ENCODE peak calls at places on chromosomes 16 and 17, in ten cellular contexts. E, D, L, Z, N, R, Q, V, H and G are unnamed samples.

GRCh38 chr17:48150107-48150463 is 42.5 kb downstream of the SNX11 start:
- DNase-seq in E (no peak), D (no peak), L (no peak), Z (no peak), N (no peak), R (no peak), Q (no peak), V (no peak), H (no peak), G (no peak)

GRCh38 chr17:40349477-40350409 is 14.8 kb downstream of the GJD3 start:
- DNase-seq in E (peak; percentile 44), D (no peak), L (no peak), Z (peak; percentile 70), N (peak; percentile 98), R (no peak), Q (no peak), V (no peak), H (no peak), G (peak; percentile 82)

GRCh38 chr16:67649494-67649931 is 4.6 kb downstream of the CARMIL2 start:
- DNase-seq in E (no peak), D (no peak), L (no peak), Z (no peak), N (no peak), R (no peak), Q (no peak), V (no peak), H (no peak), G (no peak)

GRCh38 chr16:4206680-4207079 is 35.2 kb downstream of the SRL start:
- DNase-seq in E (no peak), D (no peak), L (no peak), Z (no peak), N (no peak), R (no peak), Q (no peak), V (no peak), H (no peak), G (no peak)

GRCh38 chr17:1039511-1040215 is 42.7 kb downstream of the TIMM22 start:
- DNase-seq in E (peak; percentile 78), D (peak; percentile 41), L (no peak), Z (peak; percentile 83), N (no peak), R (no peak), Q (peak; percentile 11), V (no peak), H (no peak), G (no peak)

GRCh38 chr17:73292031-73292531 is 19.7 kb downstream of the CDC42EP4 start:
- DNase-seq in E (peak; percentile 65), D (peak; percentile 55), L (no peak), Z (peak; percentile 75), N (peak; percentile 69), R (peak; percentile 74), Q (peak; percentile 75), V (no peak), H (peak; percentile 82), G (peak; percentile 57)

GRCh38 chr17:35856603-35857002 is 12.1 kb downstream of the HEATR9 start:
- DNase-seq in E (no peak), D (no peak), L (no peak), Z (no peak), N (no peak), R (no peak), Q (no peak), V (no peak), H (no peak), G (no peak)

GRCh38 chr17:31788956-31789355 is 70.1 kb downstream of the COPRS start:
- DNase-seq in E (no peak), D (no peak), L (peak; percentile 28), Z (no peak), N (no peak), R (no peak), Q (no peak), V (peak; percentile 24), H (no peak), G (peak; percentile 21)

GRCh38 chr17:28946239-28946638 is 5.1 kb downstream of the PHF12 start:
- DNase-seq in E (no peak), D (no peak), L (no peak), Z (no peak), N (no peak), R (peak; percentile 49), Q (peak; percentile 62), V (no peak), H (peak; percentile 92), G (peak; percentile 85)

GRCh38 chr17:28949185-28950016 is 1.9 kb downstream of the PHF12 start:
- DNase-seq in E (peak; percentile 72), D (peak; percentile 79), L (no peak), Z (peak; percentile 65), N (peak; percentile 32), R (no peak), Q (peak; percentile 51), V (no peak), H (peak; percentile 64), G (peak; percentile 56)

GRCh38 chr17:28948873-28949184 is 2.5 kb downstream of the PHF12 start:
- DNase-seq in E (no peak), D (no peak), L (no peak), Z (no peak), N (no peak), R (no peak), Q (peak; percentile 60), V (no peak), H (peak; percentile 57), G (no peak)

GRCh38 chr17:28948342-28948741 is 3.0 kb downstream of the PHF12 start:
- DNase-seq in E (no peak), D (no peak), L (no peak), Z (no peak), N (no peak), R (no peak), Q (no peak), V (no peak), H (no peak), G (no peak)

GRCh38 chr17:28947639-28948038 is 3.7 kb downstream of the PHF12 start:
- DNase-seq in E (no peak), D (no peak), L (no peak), Z (no peak), N (no peak), R (no peak), Q (no peak), V (no peak), H (no peak), G (no peak)
- H3K4me3 ChIP-seq in E (peak overlapping the region; percentile 87), D (peak overlapping the region; percentile 91), L (peak overlapping the region; percentile 89), Z (peak overlapping the region; percentile 90), N (no peak overlapping the region), R (no peak overlapping the region), Q (peak overlapping the region; percentile 2), V (peak overlapping the region; percentile 30), H (no peak overlapping the region), G (peak overlapping the region; percentile 88)

GRCh38 chr17:80991645-80992076 is at the start of gene CHMP6:
- DNase-seq in E (peak; percentile 85), D (peak; percentile 84), L (no peak), Z (peak; percentile 74), N (peak; percentile 19), R (no peak), Q (peak; percentile 72), V (peak; percentile 23), H (peak; percentile 78), G (peak; percentile 67)
- TF ChIP-seq CTCF in E (peak; percentile 29), D (no peak), L (no peak), Z (no peak), N (peak; percentile 20), R (no peak), Q (peak; percentile 12), V (no peak), H (no peak), G (peak; percentile 25)

GRCh38 chr17:60137731-60138130 is 12.0 kb upstream of the CA4 start:
- DNase-seq in E (no peak), D (no peak), L (no peak), Z (no peak), N (no peak), R (no peak), Q (no peak), V (no peak), H (no peak), G (no peak)

GRCh38 chr17:60138769-60139437 is 10.9 kb upstream of the CA4 start:
- DNase-seq in E (no peak), D (no peak), L (no peak), Z (no peak), N (no peak), R (no peak), Q (no peak), V (no peak), H (no peak), G (no peak)

GRCh38 chr17:60135160-60135950 is 14.4 kb upstream of the CA4 start:
- DNase-seq in E (peak; percentile 89), D (peak; percentile 87), L (peak; percentile 42), Z (peak; percentile 90), N (peak; percentile 83), R (peak; percentile 67), Q (peak; percentile 93), V (peak; percentile 72), H (peak; percentile 91), G (peak; percentile 87)

GRCh38 chr17:60134396-60135159 is 15.2 kb upstream of the CA4 start:
- DNase-seq in E (no peak), D (no peak), L (no peak), Z (peak; percentile 57), N (no peak), R (no peak), Q (peak; percentile 44), V (no peak), H (peak; percentile 36), G (peak; percentile 59)

DNA sequence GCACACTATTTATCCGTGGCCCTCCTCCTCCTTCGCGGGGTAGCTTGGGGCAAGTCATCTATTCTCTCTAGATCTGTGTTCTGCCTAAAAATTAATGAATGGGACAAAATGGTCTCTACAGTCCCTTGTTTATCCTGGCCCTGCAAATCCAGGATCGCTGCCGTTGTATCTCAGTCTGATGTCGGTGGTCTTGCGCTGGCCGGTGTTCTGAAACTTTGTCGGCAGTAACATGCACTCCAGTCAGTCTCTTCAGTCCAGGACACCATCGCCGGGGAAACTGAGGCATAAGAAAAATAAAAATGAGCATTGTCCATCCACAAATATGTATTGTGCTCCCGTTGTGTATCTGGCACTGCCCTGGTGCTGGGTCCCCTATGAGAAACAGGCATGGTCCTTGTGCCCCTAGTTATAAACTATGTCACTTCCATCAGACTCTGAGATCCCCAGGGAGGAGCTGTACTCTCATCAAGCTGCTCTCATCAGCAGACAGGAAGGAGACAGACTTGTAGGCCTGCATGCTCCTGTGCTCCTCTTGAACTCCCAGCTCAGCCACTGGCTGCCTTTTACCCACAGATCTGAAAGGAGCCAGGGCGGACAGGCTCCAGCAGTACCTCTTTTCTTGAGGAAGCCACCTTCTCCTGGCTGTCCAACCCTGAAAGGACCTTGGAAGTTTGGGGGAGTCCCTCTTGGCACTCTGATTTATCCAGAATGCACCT is 13.7 kb upstream of the CA4 start:
- DNase-seq in E (no peak), D (peak; percentile 36), L (no peak), Z (no peak), N (no peak), R (no peak), Q (no peak), V (no peak), H (no peak), G (no peak)
- H3K4me3 ChIP-seq in E (peak overlapping the region; percentile 86), D (no peak overlapping the region), L (peak overlapping the region; percentile 90), Z (peak overlapping the region; percentile 65), N (no peak overlapping the region), R (no peak overlapping the region), Q (peak overlapping the region; percentile 83), V (peak overlapping the region; percentile 87), H (peak overlapping the region; percentile 83), G (peak overlapping the region; percentile 90)

DNA sequence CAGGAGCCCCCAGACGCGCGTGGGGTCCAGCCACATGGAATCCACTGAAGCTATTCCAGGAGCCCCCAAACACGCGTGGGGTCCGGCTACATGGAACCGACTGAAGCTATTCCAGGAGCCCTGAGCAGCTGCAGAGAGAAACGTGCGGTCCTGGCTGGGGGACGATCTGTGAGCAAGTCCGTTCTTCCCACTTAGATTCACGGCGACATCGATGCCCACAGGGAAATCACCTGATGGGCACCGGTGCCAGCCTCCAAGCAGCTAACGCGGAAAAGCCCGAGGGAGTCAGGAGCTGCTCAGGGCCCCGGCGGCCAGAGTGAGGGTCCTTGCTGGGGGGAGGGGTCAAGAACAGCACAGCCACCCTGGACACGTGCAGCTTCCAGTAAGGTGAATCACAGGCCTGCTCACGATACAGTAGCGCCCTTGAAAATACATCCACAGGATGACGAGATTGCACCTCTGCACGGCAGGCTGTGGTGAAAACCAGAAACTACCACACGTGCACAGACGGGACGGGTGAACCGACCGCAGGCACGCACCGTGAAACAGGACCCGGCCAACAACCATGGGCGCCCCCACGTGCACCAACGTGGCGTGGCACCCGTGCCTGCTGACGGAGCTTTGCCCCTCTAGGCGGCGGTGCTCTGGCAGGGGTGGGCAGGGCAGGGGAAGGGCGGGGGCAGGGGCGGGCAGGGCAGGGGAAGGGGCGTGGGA is 77.7 kb upstream of the GNG13 start:
- DNase-seq in E (peak; percentile 5), D (no peak), L (no peak), Z (no peak), N (no peak), R (no peak), Q (no peak), V (no peak), H (no peak), G (no peak)
- TF ChIP-seq CTCF in E (no peak), D (no peak), L (peak; percentile 7), Z (no peak), N (no peak), R (no peak), Q (no peak), V (no peak), H (no peak), G (no peak)